ENCODE peak calls at places on chromosomes 6 and 20, in five cellular contexts. One of them, this sample, is unnamed.
A peak's percentile ranks its signal among the peaks of the same experiment; 100 is the strongest.

GRCh38 chr6:162289972-162290371 is 437.6 kb downstream of the PRKN start:
- DNase-seq in neural progenitor cell: no peak
- DNase-seq in D341Med: no peak
- DNase-seq in amygdala: no peak
- DNase-seq in LHCN-M2: no peak
- DNase-seq in this sample: no peak

GRCh38 chr6:86251106-86251505 is 608.4 kb upstream of the SYNCRIP start:
- DNase-seq in LHCN-M2: no peak
- DNase-seq in D341Med: no peak
- DNase-seq in neural progenitor cell: no peak
- DNase-seq in amygdala: no peak
- DNase-seq in this sample: no peak

GRCh38 chr20:48502016-48502415 is 325.8 kb downstream of the PREX1 start:
- DNase-seq in LHCN-M2: no peak
- DNase-seq in neural progenitor cell: no peak
- DNase-seq in D341Med: no peak
- DNase-seq in amygdala: no peak
- DNase-seq in this sample: no peak

GRCh38 chr6:5333653-5334052 is 72.3 kb downstream of the FARS2 start:
- DNase-seq in LHCN-M2: peak; percentile 46
- DNase-seq in D341Med: no peak
- DNase-seq in neural progenitor cell: no peak
- DNase-seq in amygdala: no peak
- DNase-seq in this sample: peak; percentile 65

GRCh38 chr6:121839891-121840290 is 404.4 kb downstream of the GJA1 start:
- DNase-seq in D341Med: no peak
- DNase-seq in LHCN-M2: no peak
- DNase-seq in neural progenitor cell: no peak
- DNase-seq in amygdala: no peak
- DNase-seq in this sample: no peak

GRCh38 chr6:39428152-39428551 is 105.7 kb upstream of the KCNK16 start:
- DNase-seq in amygdala: no peak
- DNase-seq in LHCN-M2: no peak
- DNase-seq in D341Med: no peak
- DNase-seq in neural progenitor cell: no peak
- DNase-seq in this sample: no peak

GRCh38 chr6:13923527-13924145 is 1.1 kb upstream of the RNF182 start:
- DNase-seq in LHCN-M2: peak; percentile 62
- DNase-seq in neural progenitor cell: no peak
- DNase-seq in D341Med: no peak
- DNase-seq in amygdala: no peak
- DNase-seq in this sample: no peak

GRCh38 chr20:52494244-52494643 is 302.7 kb upstream of the ZFP64 start:
- DNase-seq in neural progenitor cell: no peak
- DNase-seq in D341Med: no peak
- DNase-seq in LHCN-M2: peak; percentile 97
- DNase-seq in amygdala: no peak
- DNase-seq in this sample: no peak

GRCh38 chr6:135498178-135498841 is 770 bp upstream of the AHI1 start:
- DNase-seq in D341Med: peak; percentile 53
- DNase-seq in amygdala: peak; percentile 52
- DNase-seq in LHCN-M2: peak; percentile 91
- DNase-seq in neural progenitor cell: peak; percentile 35
- DNase-seq in this sample: peak; percentile 79

GRCh38 chr20:45337367-45338120 is 10.7 kb downstream of the SDC4 start:
- DNase-seq in D341Med: no peak
- DNase-seq in neural progenitor cell: no peak
- DNase-seq in amygdala: no peak
- DNase-seq in LHCN-M2: peak; percentile 89
- DNase-seq in this sample: no peak

GRCh38 chr20:20463933-20464374 is 96.0 kb downstream of the INSM1 start:
- DNase-seq in amygdala: no peak
- DNase-seq in LHCN-M2: no peak
- DNase-seq in neural progenitor cell: peak; percentile 92
- DNase-seq in D341Med: no peak
- DNase-seq in this sample: peak; percentile 51

GRCh38 chr6:106141441-106142237 is 55.5 kb downstream of the PRDM1 start:
- DNase-seq in LHCN-M2: no peak
- DNase-seq in amygdala: no peak
- DNase-seq in D341Med: no peak
- DNase-seq in neural progenitor cell: no peak
- DNase-seq in this sample: no peak

GRCh38 chr6:45427632-45428031 is 49.9 kb upstream of the SUPT3H start:
- DNase-seq in neural progenitor cell: no peak
- DNase-seq in LHCN-M2: no peak
- DNase-seq in D341Med: no peak
- DNase-seq in amygdala: no peak
- DNase-seq in this sample: no peak

GRCh38 chr20:330233-331149 is 5.1 kb downstream of the SOX12 start:
- DNase-seq in LHCN-M2: peak; percentile 72
- DNase-seq in amygdala: peak; percentile 18
- DNase-seq in neural progenitor cell: peak; percentile 87
- DNase-seq in D341Med: peak; percentile 76
- DNase-seq in this sample: no peak

GRCh38 chr6:145112711-145113148 is 622.6 kb downstream of the EPM2A start:
- DNase-seq in neural progenitor cell: no peak
- DNase-seq in LHCN-M2: no peak
- DNase-seq in amygdala: no peak
- DNase-seq in D341Med: no peak
- DNase-seq in this sample: no peak

GRCh38 chr20:58524814-58525213 is 9.6 kb upstream of the APCDD1L start:
- DNase-seq in neural progenitor cell: no peak
- DNase-seq in amygdala: no peak
- DNase-seq in LHCN-M2: peak; percentile 47
- DNase-seq in D341Med: no peak
- DNase-seq in this sample: no peak

GRCh38 chr6:110412258-110412839 is 3.0 kb downstream of the DDO start:
- DNase-seq in amygdala: no peak
- DNase-seq in D341Med: no peak
- DNase-seq in neural progenitor cell: no peak
- DNase-seq in LHCN-M2: no peak
- DNase-seq in this sample: no peak

GRCh38 chr6:40732878-40733277 is 145.7 kb upstream of the LRFN2 start:
- DNase-seq in LHCN-M2: no peak
- DNase-seq in neural progenitor cell: no peak
- DNase-seq in amygdala: no peak
- DNase-seq in D341Med: no peak
- DNase-seq in this sample: no peak

GRCh38 chr20:47317127-47317895 is 39.2 kb downstream of the ZMYND8 start:
- DNase-seq in amygdala: peak; percentile 36
- DNase-seq in D341Med: no peak
- DNase-seq in LHCN-M2: peak; percentile 100
- DNase-seq in neural progenitor cell: peak; percentile 32
- DNase-seq in this sample: no peak

GRCh38 chr6:3289664-3290055 is 30.9 kb downstream of the PSMG4 start:
- DNase-seq in LHCN-M2: no peak
- DNase-seq in D341Med: no peak
- DNase-seq in amygdala: no peak
- DNase-seq in neural progenitor cell: no peak
- DNase-seq in this sample: no peak

GRCh38 chr20:33349493-33349892 is 51.8 kb downstream of the CDK5RAP1 start:
- DNase-seq in neural progenitor cell: no peak
- DNase-seq in D341Med: no peak
- DNase-seq in LHCN-M2: no peak
- DNase-seq in amygdala: no peak
- DNase-seq in this sample: no peak

GRCh38 chr20:46000571-46001145 is 8.1 kb upstream of the MMP9 start:
- DNase-seq in LHCN-M2: no peak
- DNase-seq in amygdala: no peak
- DNase-seq in neural progenitor cell: no peak
- DNase-seq in D341Med: no peak
- DNase-seq in this sample: no peak

GRCh38 chr6:103122766-103123601 is 1729.5 kb downstream of the GRIK2 start:
- DNase-seq in amygdala: peak; percentile 14
- DNase-seq in D341Med: peak; percentile 79
- DNase-seq in LHCN-M2: peak; percentile 0
- DNase-seq in neural progenitor cell: peak; percentile 90
- DNase-seq in this sample: peak; percentile 49

GRCh38 chr20:33719277-33719988 is 677 bp downstream of the PXMP4 start:
- DNase-seq in LHCN-M2: no peak
- DNase-seq in D341Med: no peak
- DNase-seq in amygdala: no peak
- DNase-seq in neural progenitor cell: no peak
- DNase-seq in this sample: no peak

GRCh38 chr20:13839421-13840092 is 54.7 kb downstream of the NDUFAF5 start:
- DNase-seq in D341Med: peak; percentile 57
- DNase-seq in LHCN-M2: peak; percentile 75
- DNase-seq in neural progenitor cell: peak; percentile 58
- DNase-seq in amygdala: no peak
- DNase-seq in this sample: no peak

GRCh38 chr6:32854376-32855178 is 585 bp downstream of the PSMB9 start:
- DNase-seq in D341Med: no peak
- DNase-seq in neural progenitor cell: no peak
- DNase-seq in LHCN-M2: peak; percentile 37
- DNase-seq in amygdala: peak; percentile 71
- DNase-seq in this sample: no peak

GRCh38 chr20:20034486-20034885 is 17.3 kb downstream of the NAA20 start:
- DNase-seq in D341Med: no peak
- DNase-seq in neural progenitor cell: no peak
- DNase-seq in LHCN-M2: no peak
- DNase-seq in amygdala: no peak
- DNase-seq in this sample: no peak

GRCh38 chr20:415820-416322 is 7.8 kb downstream of the RBCK1 start:
- DNase-seq in amygdala: no peak
- DNase-seq in neural progenitor cell: no peak
- DNase-seq in LHCN-M2: no peak
- DNase-seq in D341Med: no peak
- DNase-seq in this sample: no peak

GRCh38 chr6:6596529-6596928 is 8.0 kb downstream of the LY86 start:
- DNase-seq in LHCN-M2: no peak
- DNase-seq in amygdala: no peak
- DNase-seq in D341Med: no peak
- DNase-seq in neural progenitor cell: no peak
- DNase-seq in this sample: no peak

GRCh38 chr6:145551164-145551563 is 184.2 kb downstream of the EPM2A start:
- DNase-seq in D341Med: no peak
- DNase-seq in neural progenitor cell: no peak
- DNase-seq in LHCN-M2: no peak
- DNase-seq in amygdala: no peak
- DNase-seq in this sample: no peak

GRCh38 chr20:1809121-1809520 is 86.1 kb upstream of the SIRPA start:
- DNase-seq in neural progenitor cell: no peak
- DNase-seq in D341Med: peak; percentile 2
- DNase-seq in LHCN-M2: peak; percentile 90
- DNase-seq in amygdala: no peak
- DNase-seq in this sample: no peak

GRCh38 chr6:43120938-43121913 is 45.1 kb downstream of the PTK7 start:
- DNase-seq in LHCN-M2: peak; percentile 98
- DNase-seq in neural progenitor cell: peak; percentile 42
- DNase-seq in D341Med: peak; percentile 36
- DNase-seq in amygdala: no peak
- DNase-seq in this sample: no peak

GRCh38 chr6:117264487-117265424 is 602 bp upstream of the VGLL2 start:
- DNase-seq in neural progenitor cell: peak; percentile 36
- DNase-seq in LHCN-M2: no peak
- DNase-seq in D341Med: peak; percentile 51
- DNase-seq in amygdala: no peak
- DNase-seq in this sample: peak; percentile 72

GRCh38 chr6:64489760-64490159 is 854.2 kb downstream of the PHF3 start:
- DNase-seq in neural progenitor cell: no peak
- DNase-seq in LHCN-M2: no peak
- DNase-seq in D341Med: no peak
- DNase-seq in amygdala: no peak
- DNase-seq in this sample: no peak

GRCh38 chr20:42986143-42986773 is 203.4 kb downstream of the PTPRT start:
- DNase-seq in neural progenitor cell: no peak
- DNase-seq in LHCN-M2: no peak
- DNase-seq in D341Med: no peak
- DNase-seq in amygdala: no peak
- DNase-seq in this sample: no peak

GRCh38 chr20:23393999-23394775 is 27.1 kb downstream of the NAPB start:
- DNase-seq in amygdala: no peak
- DNase-seq in D341Med: no peak
- DNase-seq in neural progenitor cell: no peak
- DNase-seq in LHCN-M2: peak; percentile 47
- DNase-seq in this sample: no peak

GRCh38 chr6:41353333-41353732 is 17.9 kb downstream of the NCR2 start:
- DNase-seq in D341Med: no peak
- DNase-seq in neural progenitor cell: no peak
- DNase-seq in LHCN-M2: no peak
- DNase-seq in amygdala: no peak
- DNase-seq in this sample: no peak

GRCh38 chr6:169862464-169863148 is 111.2 kb downstream of the ERMARD start:
- DNase-seq in neural progenitor cell: no peak
- DNase-seq in D341Med: no peak
- DNase-seq in amygdala: no peak
- DNase-seq in LHCN-M2: no peak
- DNase-seq in this sample: peak; percentile 81

GRCh38 chr20:38123021-38123587 is 42.0 kb downstream of the TGM2 start:
- DNase-seq in amygdala: no peak
- DNase-seq in LHCN-M2: no peak
- DNase-seq in D341Med: no peak
- DNase-seq in neural progenitor cell: peak; percentile 11
- DNase-seq in this sample: no peak

This sample was measured in NCI-H774.